ENCODE peak calls at places on chromosomes 12 and 14, in five cellular contexts. J, N, V, F and R are unnamed samples.
A peak's percentile ranks its signal among the peaks of the same experiment; 100 is the strongest.

GRCh38 chr12:16119618-16120017 is 157.9 kb downstream of the SLC15A5 start:
- DNase-seq in V (no peak), F (no peak), J (no peak), N (no peak), R (no peak)

GRCh38 chr14:89665262-89665661 is 248.2 kb upstream of the FOXN3 start:
- DNase-seq in V (no peak), F (no peak), N (no peak), J (no peak), R (no peak)

GRCh38 chr12:8697120-8697475 is 693 bp upstream of the RIMKLB start:
- DNase-seq in F (peak; percentile 21), J (peak; percentile 27), V (no peak), N (no peak), R (no peak)

GRCh38 chr12:50246873-50247612 is 36.3 kb downstream of the LIMA1 start:
- DNase-seq in J (peak; percentile 99), F (peak; percentile 98), N (peak; percentile 86), V (peak; percentile 99), R (peak; percentile 75)

GRCh38 chr12:114952573-114953196 is 268.7 kb upstream of the TBX3 start:
- DNase-seq in N (no peak), F (peak; percentile 90), V (no peak), J (peak; percentile 20), R (no peak)

GRCh38 chr14:44767646-44768173 is 194.0 kb downstream of the KLHL28 start:
- DNase-seq in N (no peak), V (peak; percentile 13), F (no peak), J (no peak), R (no peak)

GRCh38 chr12:92538970-92539749 is 163.6 kb upstream of the PLEKHG7 start:
- DNase-seq in N (no peak), V (peak; percentile 88), J (peak; percentile 80), F (peak; percentile 69), R (peak; percentile 92)

GRCh38 chr14:21268612-21269251 is 510 bp downstream of the HNRNPC start:
- DNase-seq in J (peak; percentile 65), F (peak; percentile 80), N (peak; percentile 45), V (peak; percentile 43), R (peak; percentile 83)

GRCh38 chr14:46417066-46417465 is 234.5 kb downstream of the RPL10L start:
- DNase-seq in V (no peak), N (no peak), F (no peak), J (no peak), R (no peak)

GRCh38 chr12:76713130-76713529 is 50.8 kb upstream of the ZDHHC17 start:
- DNase-seq in F (no peak), V (no peak), N (no peak), J (no peak), R (no peak)

GRCh38 chr14:102076793-102077759 is 9.8 kb downstream of the HSP90AA1 start:
- DNase-seq in J (no peak), F (no peak), V (peak; percentile 31), N (no peak), R (no peak)

GRCh38 chr12:40055776-40056175 is 50.1 kb downstream of the SLC2A13 start:
- DNase-seq in N (no peak), J (no peak), V (no peak), F (no peak), R (no peak)

GRCh38 chr14:35878272-35879140 is 52.4 kb downstream of the BRMS1L start:
- DNase-seq in N (no peak), V (peak; percentile 94), F (peak; percentile 95), J (peak; percentile 93), R (no peak)

GRCh38 chr14:57657487-57657886 is 163.8 kb upstream of the CCDC198 start:
- DNase-seq in F (peak; percentile 17), V (peak; percentile 33), N (no peak), J (peak; percentile 16), R (no peak)

GRCh38 chr14:103068351-103069073 is 11.2 kb upstream of the CDC42BPB start:
- DNase-seq in F (no peak), J (no peak), N (no peak), V (no peak), R (no peak)

GRCh38 chr14:99772371-99773283 is 20.6 kb upstream of the EML1 start:
- DNase-seq in N (no peak), J (no peak), F (no peak), V (peak; percentile 63), R (no peak)

GRCh38 chr12:56581418-56582145 is 48.5 kb downstream of the BAZ2A start:
- DNase-seq in V (peak; percentile 78), J (peak; percentile 69), N (no peak), F (no peak), R (peak; percentile 80)

GRCh38 chr12:51000245-51000644 is 25.9 kb downstream of the SLC11A2 start:
- DNase-seq in N (no peak), F (no peak), J (peak; percentile 83), V (peak; percentile 66), R (no peak)

GRCh38 chr14:91387135-91387849 is 30.3 kb downstream of the CCDC88C start:
- DNase-seq in N (no peak), V (no peak), F (peak; percentile 42), J (peak; percentile 40), R (no peak)

GRCh38 chr12:92340441-92341332 is 195.0 kb upstream of the BTG1 start:
- DNase-seq in J (no peak), F (no peak), N (no peak), V (no peak), R (peak; percentile 28)

GRCh38 chr12:105204916-105205315 is 31.1 kb downstream of the APPL2 start:
- DNase-seq in N (no peak), F (no peak), J (peak; percentile 84), V (peak; percentile 83), R (no peak)

GRCh38 chr12:112979281-112979680 is 962 bp downstream of the OAS2 start:
- DNase-seq in J (no peak), F (no peak), N (peak; percentile 35), V (peak; percentile 5), R (peak; percentile 83)

GRCh38 chr12:5272061-5272820 is 159.7 kb upstream of the NTF3 start:
- DNase-seq in N (no peak), V (no peak), F (no peak), J (no peak), R (no peak)

DNA sequence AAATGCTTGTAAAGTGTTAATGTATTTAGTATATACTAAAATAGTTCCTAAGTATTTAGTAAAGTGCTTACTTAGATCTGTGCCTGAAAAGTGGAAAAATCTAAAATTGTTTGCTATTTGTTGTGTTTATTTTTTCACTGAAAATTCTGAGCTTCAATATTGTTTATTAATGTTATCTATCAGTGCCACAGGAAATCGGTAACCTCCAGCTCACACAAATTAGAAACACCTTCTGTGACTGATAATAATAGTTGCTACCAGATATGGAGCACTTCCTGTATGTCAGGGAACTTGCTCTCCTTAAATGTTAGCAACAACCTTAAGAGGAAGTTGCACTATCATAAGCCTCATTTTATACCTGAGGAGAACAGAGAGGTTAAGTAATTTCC is 735 bp upstream of the LRP10 start:
- DNase-seq in V (no peak), N (no peak), J (no peak), F (no peak), R (peak; percentile 81)
- H3K4me3 ChIP-seq in V (peak overlapping the region; percentile 88), N (peak overlapping the region; percentile 78), J (peak overlapping the region; percentile 79), F (peak overlapping the region; percentile 96), R (peak overlapping the region; percentile 70)

GRCh38 chr12:120879711-120880300 is 24.4 kb downstream of the SPPL3 start:
- DNase-seq in J (no peak), F (no peak), N (no peak), V (no peak), R (no peak)
- H3K4me3 ChIP-seq in J (no peak overlapping the region), F (no peak overlapping the region), N (no peak overlapping the region), V (no peak overlapping the region), R (no peak overlapping the region)

GRCh38 chr12:53975816-53976152 is 1.0 kb upstream of the HOTAIR start:
- DNase-seq in N (no peak), V (no peak), F (no peak), J (no peak), R (no peak)

GRCh38 chr12:53978477-53979356 is 4.0 kb upstream of the HOTAIR start:
- DNase-seq in F (no peak), J (no peak), V (peak; percentile 78), N (no peak), R (no peak)

GRCh38 chr12:53976823-53977595 is 2.3 kb upstream of the HOTAIR start:
- DNase-seq in V (no peak), N (no peak), J (no peak), F (no peak), R (no peak)

GRCh38 chr12:53976172-53976822 is 1.5 kb upstream of the HOTAIR start:
- DNase-seq in V (no peak), F (no peak), N (no peak), J (no peak), R (no peak)

DNA sequence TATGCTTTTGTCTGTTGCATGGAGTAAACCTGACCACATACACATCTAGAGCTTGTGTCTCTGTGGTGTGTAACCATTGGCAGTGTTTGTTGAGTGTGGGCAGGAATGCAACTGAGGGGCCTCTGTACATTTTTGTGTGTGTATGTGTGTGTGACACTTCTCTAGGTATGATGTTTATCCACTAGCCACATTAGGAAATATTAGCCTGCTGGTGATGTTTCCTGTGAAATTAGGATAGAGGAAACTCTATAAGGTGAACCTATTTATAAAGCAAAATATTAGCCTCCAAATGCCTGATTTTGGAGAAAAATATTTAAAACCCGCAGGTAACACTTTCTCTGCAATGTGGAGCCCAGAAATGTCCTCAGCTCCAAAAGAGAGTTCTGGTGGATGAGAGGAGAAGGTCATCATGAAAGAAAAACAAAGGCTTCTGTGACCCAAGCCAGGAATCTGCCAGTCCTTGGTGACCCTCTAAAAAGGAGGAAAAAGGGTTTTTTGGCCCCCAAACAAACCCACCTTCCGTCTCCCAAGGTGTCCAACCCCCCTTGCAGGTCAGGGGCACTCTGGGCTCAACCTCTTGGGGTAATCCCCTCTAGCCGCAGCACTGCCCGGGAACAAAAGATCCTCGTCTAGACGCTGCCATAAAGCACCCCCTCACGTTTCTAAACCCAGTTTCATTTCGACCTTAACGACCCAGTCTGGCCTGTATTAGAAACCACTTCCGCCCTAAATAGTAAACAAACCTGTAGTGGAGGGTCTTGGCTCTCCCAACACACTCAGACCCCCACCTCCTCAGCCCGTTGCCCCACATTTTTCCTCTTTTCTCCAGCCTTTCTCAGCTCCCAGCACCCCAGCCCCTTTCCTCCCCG is 3.1 kb upstream of the HOTAIR start:
- DNase-seq in F (no peak), V (peak; percentile 14), N (no peak), J (no peak), R (peak; percentile 33)
- H3K4me3 ChIP-seq in F (no peak overlapping the region), V (peak overlapping the region; percentile 59), N (peak overlapping the region; percentile 9), J (no peak overlapping the region), R (no peak overlapping the region)

DNA sequence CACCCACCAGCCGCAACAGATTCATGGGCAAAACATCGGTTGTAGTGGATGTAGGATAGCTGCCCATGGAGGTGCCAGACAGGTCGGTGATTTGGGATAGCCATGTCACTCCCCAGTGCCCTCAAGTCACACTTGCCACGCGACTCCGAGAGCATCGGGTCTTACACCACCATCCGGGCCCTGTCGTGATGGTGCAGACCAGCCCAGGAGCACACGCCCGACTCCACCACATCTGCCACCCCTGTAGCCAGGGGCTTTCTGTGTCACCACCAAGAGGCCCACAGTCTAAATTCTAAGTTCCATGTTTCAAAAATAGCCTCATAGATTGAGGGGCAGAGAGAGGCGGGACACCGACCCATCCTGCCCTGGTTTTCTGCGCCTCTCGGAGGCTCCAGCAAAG is 18.0 kb downstream of the FOXN4 start:
- DNase-seq in J (no peak), V (no peak), F (no peak), N (no peak), R (no peak)
- H3K4me3 ChIP-seq in J (no peak overlapping the region), V (no peak overlapping the region), F (no peak overlapping the region), N (peak overlapping the region; percentile 51), R (no peak overlapping the region)

DNA sequence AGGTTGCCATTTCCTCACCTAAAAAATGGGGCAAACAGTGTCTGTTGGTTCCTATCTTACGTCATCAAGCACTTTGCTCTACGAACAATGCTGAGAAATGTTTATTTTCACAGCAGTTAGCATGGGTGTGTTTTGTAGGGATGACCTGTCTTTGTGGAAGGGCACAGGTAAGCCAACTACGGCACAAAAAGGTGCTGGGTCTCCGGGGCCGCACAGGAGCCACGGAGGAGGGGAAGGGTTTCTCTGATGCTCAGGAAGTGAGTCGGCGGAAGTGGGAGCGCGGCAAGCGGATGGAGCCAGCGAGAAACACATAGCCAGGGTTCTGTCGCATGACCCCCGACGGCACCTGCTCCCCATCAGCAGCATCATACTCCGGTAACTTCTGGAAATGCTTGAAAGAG is 65.6 kb upstream of the TCL1B start:
- DNase-seq in V (peak; percentile 9), J (no peak), F (no peak), N (no peak), R (no peak)
- H3K4me3 ChIP-seq in V (peak overlapping the region; percentile 56), J (no peak overlapping the region), F (no peak overlapping the region), N (no peak overlapping the region), R (no peak overlapping the region)